ENCODE peak calls at places on chromosomes 4 and X, in five cellular contexts. R is bronchial epithelial cell, E is Panc1, V is HL-60, H is mesenchymal stem cell. O is an unnamed sample.

GRCh38 chr4:139453041-139453370 is 915 bp upstream of the RAB33B start:
- DNase-seq in R (peak), E (peak), V (peak), H (no peak), O (peak)

GRCh38 chrX:116607766-116608165 is 145.0 kb upstream of the CT83 start:
- DNase-seq in R (peak), E (no peak), V (no peak), H (no peak), O (no peak)

GRCh38 chrX:153649178-153649914 is 2.3 kb downstream of the DUSP9 start:
- DNase-seq in R (no peak), E (no peak), V (peak), H (no peak), O (peak)

GRCh38 chr4:169485791-169486742 is 126.3 kb downstream of the NEK1 start:
- DNase-seq in R (peak), E (peak), V (peak), H (peak), O (peak)

GRCh38 chr4:6727081-6727942 is 11.3 kb downstream of the BLOC1S4 start:
- DNase-seq in R (no peak), E (no peak), V (no peak), H (peak), O (no peak)

GRCh38 chr4:157204634-157205244 is 15.8 kb upstream of the GRIA2 start:
- DNase-seq in R (no peak), E (no peak), V (peak), H (no peak), O (no peak)

GRCh38 chr4:56976878-56977320 is 507 bp downstream of the NOA1 start:
- DNase-seq in R (peak), E (no peak), V (peak), H (peak), O (peak)

GRCh38 chr4:167964766-167965373 is 127.5 kb upstream of the ANXA10 start:
- DNase-seq in R (peak), E (no peak), V (no peak), H (no peak), O (no peak)

GRCh38 chr4:161254375-161254774 is 909.4 kb downstream of the FSTL5 start:
- DNase-seq in R (no peak), E (no peak), V (no peak), H (no peak), O (no peak)

GRCh38 chr4:159047478-159048165 is 55.3 kb upstream of the RAPGEF2 start:
- DNase-seq in R (peak), E (no peak), V (no peak), H (peak), O (no peak)

GRCh38 chr4:106522839-106523238 is 154.3 kb upstream of the GIMD1 start:
- DNase-seq in R (peak), E (no peak), V (no peak), H (no peak), O (no peak)

GRCh38 chrX:104370089-104370488 is 115.4 kb upstream of the ESX1 start:
- DNase-seq in R (peak), E (no peak), V (no peak), H (peak), O (no peak)

GRCh38 chrX:31423575-31424284 is 351.9 kb upstream of the FTHL17 start:
- DNase-seq in R (peak), E (no peak), V (peak), H (peak), O (no peak)

GRCh38 chr4:114378306-114378903 is 220.2 kb upstream of the UGT8 start:
- DNase-seq in R (peak), E (no peak), V (no peak), H (no peak), O (no peak)

GRCh38 chr4:1183985-1184773 is 11.8 kb upstream of the SPON2 start:
- DNase-seq in R (no peak), E (no peak), V (peak), H (no peak), O (no peak)

GRCh38 chrX:38578152-38578551 is 16.8 kb downstream of the TSPAN7 start:
- DNase-seq in R (peak), E (no peak), V (no peak), H (no peak), O (no peak)

GRCh38 chrX:34875204-34875603 is 67.4 kb upstream of the FAM47B start:
- DNase-seq in R (peak), E (peak), V (no peak), H (peak), O (no peak)

GRCh38 chrX:11535156-11535919 is 130.4 kb downstream of the ARHGAP6 start:
- DNase-seq in R (no peak), E (no peak), V (no peak), H (no peak), O (no peak)

GRCh38 chrX:110915120-110915519 is 119.5 kb upstream of the CHRDL1 start:
- DNase-seq in R (peak), E (no peak), V (no peak), H (peak), O (no peak)

DNA sequence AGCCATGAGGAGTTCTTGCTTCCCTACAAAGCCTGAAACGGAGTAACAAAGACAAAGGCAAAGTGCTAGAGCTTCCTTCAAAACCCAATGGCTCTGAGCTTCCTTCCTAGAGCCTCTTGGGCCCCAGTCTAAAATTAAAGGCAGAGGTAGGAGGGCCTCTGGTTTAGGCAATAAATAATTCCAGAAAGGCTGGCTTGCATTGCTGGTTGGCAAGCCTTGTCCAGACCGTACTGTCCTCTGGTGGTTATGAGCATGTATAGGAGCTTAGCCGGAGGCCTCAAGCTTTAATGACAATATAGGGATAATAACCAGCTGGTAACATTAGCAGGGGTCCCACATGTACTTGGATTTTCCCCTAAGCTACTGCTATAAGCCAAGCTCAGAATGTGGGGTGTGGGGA is 237.3 kb downstream of the AR start:
- DNase-seq in R (no peak), E (no peak), V (no peak), H (no peak), O (no peak)
- H3K4me3 ChIP-seq in R (no peak), E (no peak), V (no peak), H (no peak), O (no peak)

DNA sequence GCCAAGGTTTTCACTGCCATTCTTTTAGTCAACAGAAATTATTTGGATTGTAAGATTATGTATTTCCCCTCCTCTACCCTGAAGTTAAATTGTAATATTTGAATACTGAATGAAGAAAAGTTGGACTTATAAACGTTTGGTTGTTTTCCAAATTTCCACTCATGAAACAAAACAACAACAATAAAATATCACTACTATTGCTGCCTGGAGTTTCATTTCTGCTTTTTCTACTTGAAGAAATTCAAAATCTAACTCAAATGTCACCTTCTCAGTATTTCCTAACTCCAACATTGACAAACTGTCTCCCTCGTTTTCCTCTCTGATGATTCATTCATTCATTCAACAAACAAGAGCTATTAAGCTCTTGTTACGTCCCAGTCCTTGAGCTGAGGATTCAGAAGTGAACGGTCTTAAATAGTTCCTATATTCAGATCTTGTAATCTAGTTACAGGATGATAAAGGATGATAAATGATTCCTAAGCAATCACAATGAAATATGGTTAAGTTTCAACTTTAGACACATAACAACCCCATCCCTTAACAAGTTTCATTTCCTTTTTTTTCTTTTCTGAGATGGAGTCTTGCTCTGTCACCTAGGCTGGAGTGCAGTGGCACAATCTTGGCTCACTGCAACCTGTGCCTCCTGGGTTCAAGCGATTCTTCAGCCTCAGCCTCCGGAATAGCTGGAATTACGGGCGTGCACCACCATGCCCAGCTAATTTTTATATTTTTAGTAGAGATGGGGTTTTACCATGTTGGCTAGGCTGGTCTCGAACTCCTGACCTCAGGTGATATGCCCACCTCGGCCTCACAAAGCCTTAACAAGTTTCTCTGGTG is 1.7 kb downstream of the SLC9B2 start:
- DNase-seq in R (peak), E (no peak), V (no peak), H (peak), O (no peak)
- H3K4me3 ChIP-seq in R (no peak), E (peak), V (peak), H (peak), O (peak)

GRCh38 chr4:10033191-10033881 is 12.0 kb upstream of the SLC2A9 start:
- DNase-seq in R (peak), E (no peak), V (no peak), H (peak), O (no peak)
- H3K4me3 ChIP-seq in R (no peak), E (no peak), V (no peak), H (peak), O (no peak)

GRCh38 chr4:143699331-143700059 is 980 bp downstream of the FREM3 start:
- DNase-seq in R (no peak), E (no peak), V (no peak), H (no peak), O (peak)

GRCh38 chr4:143700060-143700419 is 435 bp downstream of the FREM3 start:
- DNase-seq in R (no peak), E (no peak), V (no peak), H (no peak), O (peak)

GRCh38 chr4:143700420-143701352 is at the start of gene FREM3:
- DNase-seq in R (no peak), E (no peak), V (no peak), H (no peak), O (no peak)

DNA sequence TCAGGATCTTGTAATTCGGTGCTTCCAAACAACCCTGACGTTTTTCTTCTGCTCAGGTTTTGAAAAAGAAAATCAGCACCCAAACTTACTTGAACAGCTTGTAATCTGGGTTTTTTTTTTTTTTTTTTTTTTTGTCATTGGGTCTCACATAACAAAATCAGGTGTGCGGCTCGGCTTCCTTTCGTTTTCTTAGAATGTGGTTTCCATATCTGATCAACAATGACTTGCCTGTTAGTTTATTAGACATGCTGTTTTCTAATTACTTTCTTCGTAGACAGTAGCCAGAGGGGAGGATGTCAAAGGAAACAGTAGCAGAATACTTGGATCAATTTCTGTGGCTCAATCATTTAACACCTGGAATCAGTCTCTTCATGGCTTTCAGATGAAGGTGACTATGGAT is 890 bp upstream of the FREM3 start:
- DNase-seq in R (no peak), E (no peak), V (no peak), H (no peak), O (no peak)
- H3K4me3 ChIP-seq in R (no peak), E (no peak), V (no peak), H (no peak), O (peak)

GRCh38 chrX:67543818-67544217 is at the start of gene AR:
- DNase-seq in R (peak), E (no peak), V (no peak), H (peak), O (no peak)

GRCh38 chrX:67546496-67547423 is 2.9 kb downstream of the AR start:
- DNase-seq in R (no peak), E (no peak), V (no peak), H (peak), O (no peak)

GRCh38 chrX:67545772-67546495 is 2.1 kb downstream of the AR start:
- DNase-seq in R (no peak), E (no peak), V (peak), H (peak), O (no peak)

GRCh38 chrX:67544281-67544680 is 460 bp downstream of the AR start:
- DNase-seq in R (no peak), E (no peak), V (no peak), H (peak), O (no peak)

GRCh38 chrX:67544871-67545771 is 1.3 kb downstream of the AR start:
- DNase-seq in R (no peak), E (no peak), V (no peak), H (peak), O (no peak)
- H3K4me3 ChIP-seq in R (no peak), E (no peak), V (no peak), H (peak), O (no peak)

GRCh38 chr4:43496188-43496587 is 603.7 kb downstream of the GRXCR1 start:
- DNase-seq in R (peak), E (no peak), V (no peak), H (no peak), O (no peak)
- H3K4me3 ChIP-seq in R (no peak), E (no peak), V (no peak), H (no peak), O (no peak)

GRCh38 chr4:17811078-17811603 is 362 bp downstream of the NCAPG start:
- DNase-seq in R (peak), E (no peak), V (no peak), H (no peak), O (no peak)
- H3K4me3 ChIP-seq in R (peak), E (peak), V (peak), H (peak), O (peak)

DNA sequence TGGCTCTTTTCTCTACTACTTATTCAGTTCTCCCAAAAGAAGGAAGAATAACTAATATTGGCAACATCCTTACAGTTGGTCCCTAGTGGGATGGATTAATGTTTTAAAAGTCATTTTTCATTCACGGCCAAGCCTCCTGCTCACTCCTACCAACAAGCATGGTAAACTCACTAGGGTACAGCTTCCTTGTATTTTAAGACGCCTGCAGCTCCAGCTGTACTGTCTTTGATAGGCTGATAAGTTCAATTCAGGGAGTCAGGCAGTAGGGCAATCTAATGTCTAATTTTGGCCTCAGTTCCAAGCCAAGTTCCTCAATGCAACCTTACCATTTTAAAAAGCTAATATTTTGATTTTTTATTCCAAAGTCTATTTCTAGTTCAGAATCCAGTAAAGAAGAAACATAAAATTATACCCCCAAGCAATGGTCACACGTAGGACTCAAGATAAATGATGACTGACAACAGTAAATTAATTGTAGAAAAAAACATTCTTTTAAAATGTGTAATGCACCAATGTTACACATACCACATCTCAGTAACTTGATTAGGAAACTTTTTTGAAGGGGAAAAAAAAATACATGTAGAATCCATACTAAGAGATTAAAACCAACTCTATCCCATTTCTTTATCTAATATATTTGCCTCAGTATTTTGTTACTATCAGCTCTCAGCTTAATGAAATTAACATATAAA is 9.3 kb downstream of the LCORL start:
- DNase-seq in R (no peak), E (no peak), V (no peak), H (no peak), O (no peak)
- H3K4me3 ChIP-seq in R (no peak), E (no peak), V (no peak), H (no peak), O (no peak)

DNA sequence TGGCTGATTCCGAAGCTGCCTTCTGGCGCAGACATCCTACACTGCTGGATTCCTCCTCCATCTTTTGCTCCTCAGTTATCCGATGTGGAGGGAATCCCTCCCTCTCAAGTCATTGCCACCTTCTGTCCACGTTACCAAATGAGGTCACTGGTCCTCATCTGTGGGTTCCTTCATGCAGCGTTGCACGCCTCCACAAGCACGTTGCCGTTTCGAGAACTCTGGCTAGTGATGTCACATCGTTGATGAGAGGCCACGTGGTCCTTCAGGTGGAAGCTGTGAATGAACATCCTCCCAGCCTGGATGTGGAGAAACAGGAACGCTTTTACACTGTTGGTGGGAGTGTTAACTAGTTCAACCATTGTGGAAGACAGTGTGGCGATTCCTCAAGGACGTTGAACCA is 323.2 kb downstream of the DHRSX start:
- DNase-seq in R (no peak), E (no peak), V (no peak), H (no peak), O (no peak)
- H3K4me3 ChIP-seq in R (no peak), E (no peak), V (no peak), H (no peak), O (no peak)

O was measured in CD4-positive, CD25-positive, alpha-beta regulatory T cell.